ENCODE peak calls at places on chromosomes 4 and X, in nine cellular contexts. J is aorta, P is pancreas, K is uterus, O is fibroblast of lung, I is neural progenitor cell, G is left lung, D is GM23248, U is testis. C is an unnamed sample. For H3K4me1 and H3K27me3, the result is how much of the 10 kb centered on the place peaks cover.

GRCh38 chr4:2254665-2255500 is 7.0 kb downstream of the MXD4 start:
- DNase-seq in J (peak), P (peak), K (no peak), O (no peak), I (no peak), G (peak), D (no peak), U (peak), C (no peak)

GRCh38 chr4:41657561-41657960 is 91.0 kb downstream of the PHOX2B start:
- DNase-seq in J (no peak), P (no peak), K (no peak), O (peak), I (no peak), G (no peak), D (no peak), U (no peak), C (no peak)

GRCh38 chr4:38080061-38080531 is 119.9 kb downstream of the PTTG2 start:
- DNase-seq in J (no peak), P (no peak), K (no peak), O (peak), I (no peak), G (no peak), D (no peak), U (no peak), C (no peak)

GRCh38 chr4:104747635-104748034 is 252.9 kb upstream of the CXXC4 start:
- DNase-seq in J (no peak), P (no peak), K (no peak), O (peak), I (no peak), G (no peak), D (no peak), U (no peak), C (no peak)

GRCh38 chr4:54658321-54659093 is 750 bp downstream of the KIT start:
- DNase-seq in J (peak), P (peak), K (peak), O (peak), I (peak), G (peak), D (peak), U (peak), C (peak)

GRCh38 chr4:139665079-139665689 is 435 bp upstream of the MGST2 start:
- DNase-seq in J (no peak), P (no peak), K (no peak), O (no peak), I (no peak), G (no peak), D (no peak), U (no peak), C (no peak)

GRCh38 chrX:71579990-71580380 is 1.7 kb downstream of the GCNA start:
- DNase-seq in J (no peak), P (no peak), K (no peak), O (no peak), I (no peak), G (no peak), D (no peak), U (no peak), C (no peak)

GRCh38 chr4:42995343-42995944 is 102.9 kb downstream of the GRXCR1 start:
- DNase-seq in J (no peak), P (no peak), K (no peak), O (peak), I (peak), G (no peak), D (peak), U (no peak), C (no peak)

GRCh38 chr4:54169176-54169575 is 59.9 kb upstream of the PDGFRA start:
- DNase-seq in J (no peak), P (no peak), K (no peak), O (no peak), I (no peak), G (no peak), D (no peak), U (no peak), C (no peak)

GRCh38 chr4:6280365-6280996 is 10.8 kb downstream of the WFS1 start:
- DNase-seq in J (no peak), P (no peak), K (no peak), O (no peak), I (no peak), G (no peak), D (no peak), U (no peak), C (no peak)
- H3K4me1 ChIP-seq in J (under half), P (under half), K (under half), O (under half), I (under half), G (half or more), D (under half), U (half or more), C (half or more)

DNA sequence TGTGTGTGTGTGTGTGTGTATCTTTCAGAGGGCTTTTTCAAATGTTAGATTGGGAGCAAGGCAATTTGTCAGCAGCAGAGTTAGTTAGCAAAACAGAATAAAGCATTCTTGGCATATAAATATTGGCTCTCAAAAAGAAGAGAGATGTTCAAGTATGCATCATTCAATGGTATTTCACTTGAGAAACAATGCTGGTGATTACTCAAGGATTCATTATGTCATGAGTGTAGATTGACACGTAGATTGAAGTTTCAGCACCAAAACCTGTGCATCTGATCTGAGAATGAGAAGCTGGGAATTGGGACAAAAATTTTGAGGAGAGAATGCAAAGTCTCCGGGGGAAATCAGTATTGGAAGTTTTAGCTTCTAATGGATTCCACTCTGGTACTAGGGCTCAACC is 241.4 kb downstream of the FRMPD4 start:
- DNase-seq in J (no peak), P (no peak), K (no peak), O (no peak), I (no peak), G (no peak), D (no peak), U (no peak), C (no peak)
- H3K27me3 ChIP-seq in J (under half), P (under half), K (under half), O (under half), I (under half), G (under half), D (under half), U (under half), C (under half)

GRCh38 chr4:27775156-27775555 is 914.5 kb downstream of the STIM2 start:
- DNase-seq in J (no peak), P (no peak), K (no peak), O (no peak), I (peak), G (no peak), D (no peak), U (no peak), C (no peak)

GRCh38 chr4:27770895-27771294 is 910.3 kb downstream of the STIM2 start:
- DNase-seq in J (no peak), P (no peak), K (no peak), O (no peak), I (no peak), G (no peak), D (no peak), U (no peak), C (no peak)
- H3K27ac ChIP-seq in J (no peak), P (no peak), K (no peak), O (no peak), I (no peak), G (no peak), D (no peak), U (no peak), C (no peak)

GRCh38 chr4:3301450-3302163 is 8.8 kb downstream of the RGS12 start:
- DNase-seq in J (peak), P (no peak), K (no peak), O (no peak), I (no peak), G (no peak), D (no peak), U (no peak), C (no peak)

GRCh38 chr4:3303840-3304715 is 11.3 kb downstream of the RGS12 start:
- DNase-seq in J (peak), P (no peak), K (no peak), O (no peak), I (no peak), G (no peak), D (no peak), U (no peak), C (peak)

GRCh38 chr4:3302786-3303444 is 10.1 kb downstream of the RGS12 start:
- DNase-seq in J (peak), P (peak), K (no peak), O (no peak), I (no peak), G (no peak), D (no peak), U (peak), C (peak)

GRCh38 chr4:3303445-3303824 is 10.6 kb downstream of the RGS12 start:
- DNase-seq in J (peak), P (peak), K (no peak), O (no peak), I (no peak), G (no peak), D (no peak), U (no peak), C (no peak)

DNA sequence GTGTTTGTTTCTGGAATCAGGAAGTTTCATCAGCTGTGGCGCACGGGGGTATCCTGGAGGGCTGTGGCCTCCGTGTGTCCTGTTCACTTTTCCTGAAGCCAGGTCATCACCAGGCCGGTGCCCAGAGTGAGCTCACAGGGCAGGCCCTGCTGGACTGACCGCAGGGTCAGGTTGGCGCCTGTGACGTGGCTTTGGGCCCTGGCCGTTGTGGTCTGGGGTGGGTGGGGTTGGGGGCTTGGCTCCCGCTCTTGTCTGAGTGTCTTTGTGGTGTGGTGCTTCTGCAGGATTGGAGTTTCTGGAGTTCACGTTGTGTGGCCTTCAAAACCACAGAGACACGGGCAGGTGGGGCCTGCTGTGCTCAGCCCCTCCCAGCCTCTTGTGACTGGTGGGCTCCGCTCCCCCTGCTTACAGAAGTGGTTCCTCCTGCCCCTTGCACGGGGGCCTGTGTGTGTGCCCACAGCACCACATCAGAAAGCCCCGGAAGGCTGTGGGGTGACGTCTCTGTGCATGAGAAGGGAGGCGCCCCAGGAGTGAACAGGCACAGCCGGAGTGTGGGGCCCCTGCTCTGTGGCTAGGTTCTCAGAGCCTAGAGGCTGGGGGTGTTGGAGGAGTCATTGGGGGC is 9.5 kb downstream of the RGS12 start:
- DNase-seq in J (peak), P (peak), K (no peak), O (peak), I (no peak), G (no peak), D (no peak), U (no peak), C (peak)
- H3K4me1 ChIP-seq in J (under half), P (under half), K (under half), O (under half), I (half or more), G (half or more), D (under half), U (under half), C (half or more)

GRCh38 chr4:1233641-1234277 is 15.2 kb downstream of the CTBP1 start:
- DNase-seq in J (peak), P (no peak), K (peak), O (peak), I (no peak), G (no peak), D (peak), U (peak), C (peak)
- H3K27me3 ChIP-seq in J (under half), P (under half), K (under half), O (under half), I (under half), G (under half), D (under half), U (under half), C (under half)

GRCh38 chr4:122914292-122914904 is 8.0 kb downstream of the NUDT6 start:
- DNase-seq in J (no peak), P (no peak), K (no peak), O (peak), I (no peak), G (no peak), D (peak), U (no peak), C (no peak)
- H3K27ac ChIP-seq in J (no peak), P (no peak), K (no peak), O (no peak), I (no peak), G (no peak), D (peak), U (no peak), C (no peak)

GRCh38 chr4:76012388-76012801 is 5.1 kb upstream of the CXCL9 start:
- DNase-seq in J (no peak), P (no peak), K (no peak), O (peak), I (no peak), G (no peak), D (peak), U (no peak), C (no peak)
- H3K4me1 ChIP-seq in J (under half), P (under half), K (under half), O (under half), I (under half), G (under half), D (under half), U (under half), C (under half)